ENCODE peak calls at places on chromosomes 7 and 10, in four cellular contexts. D is germinal center; U is activated naive CD8-positive, alpha-beta T cell treated with anti-CD3 and anti-CD28 coated beads, Interleukin-2, amount 10 ng/mL, durations not matched to agents 7 days and 5 days; B is astrocyte. E is an unnamed sample.

GRCh38 chr7:27944626-27945025 is 204.7 kb downstream of the TAX1BP1 start:
- DNase-seq in B (no peak), U (no peak), D (no peak), E (no peak)

GRCh38 chr10:86121200-86121599 is 245.4 kb downstream of the GRID1 start:
- DNase-seq in D (no peak), U (no peak), B (no peak), E (no peak)

GRCh38 chr10:51244739-51245138 is 170.5 kb downstream of the PRKG1 start:
- DNase-seq in B (peak; percentile 92), U (no peak), D (no peak), E (no peak)

GRCh38 chr7:72492446-72492845 is 80.3 kb upstream of the CALN1 start:
- DNase-seq in U (no peak), B (no peak), D (no peak), E (no peak)

GRCh38 chr7:41842956-41843355 is 140.1 kb upstream of the INHBA start:
- DNase-seq in D (no peak), U (no peak), B (no peak), E (no peak)

GRCh38 chr7:112266141-112266540 is 59.6 kb downstream of the ZNF277 start:
- DNase-seq in D (no peak), U (no peak), B (no peak), E (no peak)

GRCh38 chr10:124003070-124003419 is 90.4 kb downstream of the CHST15 start:
- DNase-seq in U (no peak), D (no peak), B (no peak), E (no peak)

GRCh38 chr10:33015798-33016547 is 57.9 kb upstream of the ITGB1 start:
- DNase-seq in B (peak; percentile 88), U (no peak), D (no peak), E (no peak)

GRCh38 chr7:130151591-130152269 is 53.5 kb downstream of the TMEM209 start:
- DNase-seq in B (peak; percentile 47), U (peak; percentile 49), D (no peak), E (no peak)

GRCh38 chr10:124142296-124142853 is 49.0 kb upstream of the CHST15 start:
- DNase-seq in U (no peak), B (no peak), D (no peak), E (no peak)

GRCh38 chr7:101575168-101575567 is 53.9 kb downstream of the MYL10 start:
- DNase-seq in D (no peak), B (no peak), U (no peak), E (no peak)

GRCh38 chr7:114502454-114503254 is 88.0 kb downstream of the FOXP2 start:
- DNase-seq in U (no peak), D (no peak), B (peak; percentile 31), E (no peak)

E was measured in GM13977.